ENCODE peak calls at places on chromosomes 4 and X, in four cellular contexts. P is astrocyte, O is esophagus muscularis mucosa, Y is OCI-LY7. W is an unnamed sample.

GRCh38 chrX:38806054-38806389 is 4.8 kb downstream of the MID1IP1 start:
- DNase-seq in Y (peak), P (no peak), O (no peak), W (no peak)

GRCh38 chrX:101619336-101619735 is 1.5 kb upstream of the ARMCX6 start:
- DNase-seq in Y (peak), O (no peak), P (peak), W (peak)

GRCh38 chr4:169009281-169010124 is 552 bp downstream of the CBR4 start:
- DNase-seq in P (peak), O (no peak), Y (peak), W (peak)

GRCh38 chr4:182884046-182884445 is 33.1 kb downstream of the DCTD start:
- DNase-seq in P (no peak), O (no peak), Y (no peak), W (no peak)

GRCh38 chr4:41257257-41257900 is 651 bp downstream of the UCHL1 start:
- DNase-seq in O (no peak), Y (peak), P (peak), W (no peak)

GRCh38 chrX:154116514-154116913 is 19.0 kb upstream of the MECP2 start:
- DNase-seq in P (no peak), Y (no peak), O (no peak), W (no peak)

GRCh38 chr4:70505152-70505748 is 13.1 kb upstream of the AMTN start:
- DNase-seq in Y (peak), O (no peak), P (no peak), W (peak)

GRCh38 chr4:152709675-152710438 is 30.1 kb upstream of the TMEM154 start:
- DNase-seq in Y (no peak), P (peak), O (no peak), W (no peak)

GRCh38 chr4:53003959-53004358 is 141.8 kb downstream of the RASL11B start:
- DNase-seq in O (no peak), P (peak), Y (no peak), W (no peak)

GRCh38 chr4:61462451-61463326 is 262.6 kb downstream of the ADGRL3 start:
- DNase-seq in O (no peak), Y (no peak), P (peak), W (peak)

GRCh38 chr4:7699040-7699439 is 240.6 kb downstream of the AFAP1 start:
- DNase-seq in O (no peak), Y (no peak), P (peak), W (no peak)

GRCh38 chr4:47562297-47562696 is 77.2 kb downstream of the ATP10D start:
- DNase-seq in Y (no peak), O (no peak), P (peak), W (peak)

GRCh38 chrX:129581904-129582303 is 41.8 kb downstream of the OCRL start:
- DNase-seq in Y (no peak), O (no peak), P (peak), W (no peak)

GRCh38 chr4:54525602-54526001 is 132.2 kb upstream of the KIT start:
- DNase-seq in Y (no peak), P (peak), O (peak), W (no peak)

GRCh38 chrX:18701621-18702361 is 5.7 kb upstream of the PPEF1 start:
- DNase-seq in Y (no peak), O (no peak), P (peak), W (no peak)

GRCh38 chr4:183335369-183335940 is 13.2 kb upstream of the CLDN24 start:
- DNase-seq in P (peak), Y (no peak), O (no peak), W (peak)

GRCh38 chrX:3599787-3600465 is 113.5 kb downstream of the PRKX start:
- DNase-seq in O (no peak), P (peak), Y (no peak), W (no peak)

GRCh38 chrX:132622130-132622529 is 133.3 kb upstream of the MBNL3 start:
- DNase-seq in P (peak), O (no peak), Y (no peak), W (peak)

GRCh38 chr4:46399440-46399839 is 9.5 kb upstream of the GABRA2 start:
- DNase-seq in Y (no peak), O (no peak), P (no peak), W (no peak)

GRCh38 chrX:112832481-112833095 is 8.0 kb downstream of the AMOT start:
- DNase-seq in Y (no peak), P (peak), O (no peak), W (no peak)

GRCh38 chrX:39950035-39950688 is 147.6 kb downstream of the BCOR start:
- DNase-seq in O (no peak), Y (peak), P (peak), W (no peak)

GRCh38 chrX:113287761-113288160 is 447.1 kb upstream of the AMOT start:
- DNase-seq in Y (no peak), P (no peak), O (no peak), W (no peak)

GRCh38 chr4:76214269-76214628 is 625 bp upstream of the SCARB2 start:
- DNase-seq in Y (no peak), O (peak), P (no peak), W (no peak)

GRCh38 chr4:56445699-56446098 is 9.6 kb downstream of the PAICS start:
- DNase-seq in O (no peak), P (no peak), Y (no peak), W (peak)

GRCh38 chrX:107669885-107670628 is 41.7 kb downstream of the PRPS1 start:
- DNase-seq in O (no peak), Y (no peak), P (no peak), W (no peak)

GRCh38 chrX:18886005-18886343 is 97.9 kb downstream of the PHKA2 start:
- DNase-seq in Y (no peak), O (no peak), P (no peak), W (no peak)

GRCh38 chrX:34426334-34426733 is 230.8 kb downstream of the TMEM47 start:
- DNase-seq in P (no peak), Y (no peak), O (no peak), W (peak)

GRCh38 chr4:13173974-13174373 is 310.2 kb downstream of the RAB28 start:
- DNase-seq in Y (no peak), O (peak), P (no peak), W (no peak)

GRCh38 chr4:155371432-155372043 is 5.2 kb downstream of the MAP9 start:
- DNase-seq in O (no peak), P (peak), Y (peak), W (peak)

GRCh38 chr4:41455215-41455614 is 82.7 kb upstream of the LIMCH1 start:
- DNase-seq in O (no peak), Y (no peak), P (no peak), W (no peak)

GRCh38 chrX:106247162-106247561 is 79.1 kb downstream of the PWWP3B start:
- DNase-seq in P (peak), O (no peak), Y (no peak), W (no peak)

GRCh38 chrX:72479324-72480274 is 93.0 kb downstream of the HDAC8 start:
- DNase-seq in O (no peak), P (no peak), Y (no peak), W (no peak)